ENCODE peak calls at places on chromosomes 16 and 17, in eight cellular contexts. U, H, Z, E, R, F, N and Q are unnamed samples.

GRCh38 chr16:22933173-22933572 is 119.2 kb downstream of the HS3ST2 start:
- DNase-seq in U (no peak), H (no peak), Z (no peak), E (no peak), R (no peak), F (no peak), N (no peak), Q (peak)

GRCh38 chr17:9769036-9769695 is 22.2 kb downstream of the DHRS7C start:
- DNase-seq in U (no peak), H (no peak), Z (no peak), E (no peak), R (no peak), F (no peak), N (no peak), Q (no peak)

GRCh38 chr17:50848039-50848438 is 12.7 kb downstream of the WFIKKN2 start:
- DNase-seq in U (no peak), H (no peak), Z (no peak), E (no peak), R (no peak), F (no peak), N (no peak), Q (no peak)

GRCh38 chr16:85363427-85363826 is 249.7 kb upstream of the GSE1 start:
- DNase-seq in U (no peak), H (no peak), Z (no peak), E (no peak), R (no peak), F (no peak), N (no peak), Q (no peak)

GRCh38 chr16:73735018-73735417 is 561.6 kb upstream of the PSMD7 start:
- DNase-seq in U (no peak), H (no peak), Z (no peak), E (peak), R (peak), F (peak), N (no peak), Q (peak)

GRCh38 chr17:76379275-76379641 is 5.2 kb upstream of the SPHK1 start:
- DNase-seq in U (no peak), H (no peak), Z (no peak), E (no peak), R (no peak), F (no peak), N (no peak), Q (no peak)

GRCh38 chr17:75645501-75645888 is 12.3 kb downstream of the SMIM5 start:
- DNase-seq in U (no peak), H (peak), Z (no peak), E (no peak), R (peak), F (peak), N (peak), Q (peak)

GRCh38 chr17:4035081-4035680 is 70.9 kb upstream of the ATP2A3 start:
- DNase-seq in U (no peak), H (no peak), Z (no peak), E (peak), R (no peak), F (no peak), N (no peak), Q (no peak)

GRCh38 chr16:2191446-2191706 is 5.0 kb downstream of the CASKIN1 start:
- DNase-seq in U (no peak), H (no peak), Z (no peak), E (no peak), R (no peak), F (no peak), N (no peak), Q (no peak)

GRCh38 chr16:70472786-70473433 is 18.5 kb downstream of the FCSK start:
- DNase-seq in U (peak), H (no peak), Z (no peak), E (no peak), R (no peak), F (no peak), N (no peak), Q (no peak)

GRCh38 chr17:80426671-80427326 is 11.8 kb downstream of the ENDOV start:
- DNase-seq in U (peak), H (peak), Z (peak), E (peak), R (peak), F (peak), N (peak), Q (peak)

GRCh38 chr16:81140930-81141780 is 45.0 kb upstream of the GCSH start:
- DNase-seq in U (no peak), H (peak), Z (no peak), E (no peak), R (no peak), F (no peak), N (no peak), Q (no peak)

GRCh38 chr17:80861892-80862291 is 129.7 kb upstream of the CHMP6 start:
- DNase-seq in U (peak), H (no peak), Z (peak), E (peak), R (peak), F (peak), N (no peak), Q (peak)

GRCh38 chr17:54452666-54453348 is 447.8 kb upstream of the TOM1L1 start:
- DNase-seq in U (no peak), H (no peak), Z (no peak), E (no peak), R (no peak), F (no peak), N (no peak), Q (peak)

GRCh38 chr17:42248351-42249179 is 27.6 kb downstream of the STAT5B start:
- DNase-seq in U (peak), H (no peak), Z (peak), E (peak), R (peak), F (no peak), N (peak), Q (no peak)

GRCh38 chr17:10631048-10631700 is 25.9 kb downstream of the MYH3 start:
- DNase-seq in U (no peak), H (no peak), Z (peak), E (peak), R (no peak), F (peak), N (no peak), Q (peak)

GRCh38 chr17:32693135-32693897 is 183.6 kb downstream of the MYO1D start:
- DNase-seq in U (no peak), H (no peak), Z (no peak), E (no peak), R (no peak), F (no peak), N (no peak), Q (no peak)

GRCh38 chr17:6654816-6655731 is 3.5 kb downstream of the C17orf100 start:
- DNase-seq in U (no peak), H (no peak), Z (no peak), E (no peak), R (peak), F (peak), N (peak), Q (peak)

GRCh38 chr16:80924372-80924978 is 82.2 kb downstream of the CMC2 start:
- DNase-seq in U (peak), H (peak), Z (peak), E (peak), R (peak), F (no peak), N (peak), Q (peak)

GRCh38 chr17:80650751-80651173 is 106.1 kb downstream of the RPTOR start:
- DNase-seq in U (peak), H (no peak), Z (no peak), E (no peak), R (no peak), F (no peak), N (no peak), Q (no peak)

GRCh38 chr16:2598133-2598641 is 60.4 kb downstream of the PDPK1 start:
- DNase-seq in U (peak), H (no peak), Z (no peak), E (no peak), R (no peak), F (no peak), N (no peak), Q (no peak)

GRCh38 chr17:2689411-2690164 is 22.0 kb downstream of the CLUH start:
- DNase-seq in U (peak), H (no peak), Z (no peak), E (no peak), R (no peak), F (no peak), N (no peak), Q (no peak)

GRCh38 chr16:81861503-81861902 is 82.4 kb downstream of the PLCG2 start:
- DNase-seq in U (no peak), H (no peak), Z (no peak), E (no peak), R (no peak), F (peak), N (no peak), Q (peak)

GRCh38 chr17:45284176-45285140 is 22.6 kb upstream of the SPATA32 start:
- DNase-seq in U (peak), H (no peak), Z (no peak), E (no peak), R (no peak), F (peak), N (peak), Q (no peak)

GRCh38 chr16:87713469-87714229 is 52.1 kb downstream of the KLHDC4 start:
- DNase-seq in U (no peak), H (no peak), Z (no peak), E (no peak), R (no peak), F (no peak), N (no peak), Q (no peak)

GRCh38 chr17:3890082-3890892 is 2.6 kb downstream of the CAMKK1 start:
- DNase-seq in U (peak), H (peak), Z (no peak), E (peak), R (peak), F (peak), N (peak), Q (peak)

GRCh38 chr16:24645739-24646645 is 83.5 kb upstream of the TNRC6A start:
- DNase-seq in U (no peak), H (peak), Z (no peak), E (peak), R (peak), F (peak), N (no peak), Q (peak)

GRCh38 chr16:87156195-87156594 is 161.0 kb downstream of the C16orf95 start:
- DNase-seq in U (no peak), H (no peak), Z (no peak), E (no peak), R (no peak), F (no peak), N (no peak), Q (no peak)

GRCh38 chr17:50303051-50303450 is 28.8 kb downstream of the TMEM92 start:
- DNase-seq in U (no peak), H (no peak), Z (no peak), E (no peak), R (no peak), F (no peak), N (no peak), Q (no peak)

GRCh38 chr17:45935710-45936509 is 41.6 kb downstream of the MAPT start:
- DNase-seq in U (no peak), H (no peak), Z (no peak), E (no peak), R (no peak), F (no peak), N (no peak), Q (no peak)

GRCh38 chr17:59074494-59074893 is 32.2 kb downstream of the TRIM37 start:
- DNase-seq in U (no peak), H (no peak), Z (no peak), E (peak), R (peak), F (no peak), N (no peak), Q (peak)

GRCh38 chr17:60916043-60916442 is 238.4 kb downstream of the BCAS3 start:
- DNase-seq in U (no peak), H (peak), Z (no peak), E (no peak), R (no peak), F (no peak), N (no peak), Q (no peak)

GRCh38 chr16:1674751-1675664 is 3.1 kb upstream of the JPT2 start:
- DNase-seq in U (no peak), H (no peak), Z (no peak), E (peak), R (peak), F (peak), N (no peak), Q (peak)

GRCh38 chr16:84928679-84929420 is 82.5 kb downstream of the ZDHHC7 start:
- DNase-seq in U (peak), H (no peak), Z (no peak), E (peak), R (no peak), F (peak), N (peak), Q (peak)

GRCh38 chr16:898216-898615 is 72.6 kb downstream of the LMF1 start:
- DNase-seq in U (peak), H (no peak), Z (no peak), E (no peak), R (no peak), F (no peak), N (no peak), Q (no peak)

GRCh38 chr17:58329035-58329807 is 626 bp upstream of the TSPOAP1 start:
- DNase-seq in U (no peak), H (no peak), Z (no peak), E (no peak), R (no peak), F (no peak), N (peak), Q (no peak)

DNA sequence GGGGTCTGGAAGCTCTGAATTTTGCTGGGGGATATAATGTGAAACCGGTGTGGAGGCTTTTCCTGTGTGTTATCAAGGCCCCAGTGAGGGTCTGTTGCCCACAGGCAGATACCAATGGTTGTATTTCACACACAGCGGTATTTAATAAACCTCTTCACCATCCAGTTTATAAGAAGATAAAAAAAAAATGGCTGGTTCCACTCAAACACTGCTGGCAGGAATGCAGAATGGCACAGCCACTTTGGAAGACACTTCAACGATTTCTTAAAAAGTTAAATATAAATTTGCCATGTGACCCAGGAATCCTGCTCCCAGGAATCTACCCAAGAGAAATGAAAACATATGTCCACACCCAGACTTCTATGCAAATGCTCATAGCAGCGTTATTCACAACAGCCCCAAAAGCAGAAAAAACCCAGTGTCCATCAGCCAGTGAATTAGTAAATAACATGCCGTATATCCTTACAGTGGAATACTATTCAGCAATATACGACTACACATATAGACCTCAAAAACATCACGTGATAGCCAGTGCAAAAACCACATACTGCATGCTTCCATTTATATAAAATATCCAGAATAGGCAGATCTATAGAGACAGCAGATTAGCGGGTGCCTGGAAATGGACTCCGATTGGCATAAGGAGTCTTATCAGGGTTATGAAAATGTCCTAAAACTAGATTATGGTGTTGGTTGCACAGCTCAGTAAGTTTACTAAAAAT is 38.7 kb downstream of the XYLT1 start:
- DNase-seq in U (no peak), H (no peak), Z (no peak), E (no peak), R (no peak), F (no peak), N (no peak), Q (no peak)
- TF ChIP-seq CTCF in U (peak), H (peak), Z (peak), E (peak), R (no peak), F (no peak), N (no peak), Q (no peak)

DNA sequence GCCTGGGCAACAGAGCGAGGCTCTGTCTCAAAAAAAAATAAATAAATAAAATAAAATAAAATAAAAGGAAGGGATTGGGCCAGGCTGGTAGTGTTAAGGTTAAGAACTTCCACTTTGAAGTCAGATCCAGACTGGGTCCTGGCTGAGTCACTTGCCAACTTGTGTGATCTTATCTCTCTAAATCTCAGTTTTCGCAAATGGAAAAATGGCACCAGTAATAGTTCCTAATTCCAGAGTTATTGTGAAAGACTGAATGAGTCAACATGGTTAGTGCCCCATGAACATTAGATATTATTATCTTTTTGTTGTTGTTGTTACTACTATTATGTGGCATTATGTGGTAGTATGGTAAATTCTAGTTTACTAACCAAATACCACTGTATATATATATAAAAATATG is 188.0 kb upstream of the AXIN2 start:
- DNase-seq in U (no peak), H (peak), Z (no peak), E (peak), R (peak), F (peak), N (no peak), Q (peak)
- TF ChIP-seq CTCF in U (no peak), H (no peak), Z (no peak), E (no peak), R (no peak), F (no peak), N (no peak), Q (no peak)

GRCh38 chr17:17952691-17953090 is 19.5 kb downstream of the TOM1L2 start:
- DNase-seq in U (no peak), H (no peak), Z (no peak), E (no peak), R (no peak), F (no peak), N (no peak), Q (no peak)
- TF ChIP-seq CTCF in U (no peak), H (peak), Z (no peak), E (no peak), R (no peak), F (no peak), N (no peak), Q (no peak)

GRCh38 chr16:47064775-47065174 is 79.0 kb downstream of the NETO2 start:
- DNase-seq in U (no peak), H (no peak), Z (no peak), E (no peak), R (no peak), F (no peak), N (no peak), Q (no peak)
- TF ChIP-seq CTCF in U (no peak), H (no peak), Z (no peak), E (no peak), R (no peak), F (no peak), N (no peak), Q (no peak)

GRCh38 chr17:64289652-64290051 is 26.6 kb upstream of the TEX2 start:
- DNase-seq in U (no peak), H (no peak), Z (no peak), E (no peak), R (no peak), F (no peak), N (no peak), Q (no peak)

GRCh38 chr17:64296246-64296645 is 33.2 kb upstream of the TEX2 start:
- DNase-seq in U (no peak), H (no peak), Z (no peak), E (no peak), R (no peak), F (no peak), N (no peak), Q (no peak)

GRCh38 chr17:64295146-64295545 is 32.1 kb upstream of the TEX2 start:
- DNase-seq in U (no peak), H (no peak), Z (no peak), E (no peak), R (no peak), F (no peak), N (no peak), Q (no peak)

DNA sequence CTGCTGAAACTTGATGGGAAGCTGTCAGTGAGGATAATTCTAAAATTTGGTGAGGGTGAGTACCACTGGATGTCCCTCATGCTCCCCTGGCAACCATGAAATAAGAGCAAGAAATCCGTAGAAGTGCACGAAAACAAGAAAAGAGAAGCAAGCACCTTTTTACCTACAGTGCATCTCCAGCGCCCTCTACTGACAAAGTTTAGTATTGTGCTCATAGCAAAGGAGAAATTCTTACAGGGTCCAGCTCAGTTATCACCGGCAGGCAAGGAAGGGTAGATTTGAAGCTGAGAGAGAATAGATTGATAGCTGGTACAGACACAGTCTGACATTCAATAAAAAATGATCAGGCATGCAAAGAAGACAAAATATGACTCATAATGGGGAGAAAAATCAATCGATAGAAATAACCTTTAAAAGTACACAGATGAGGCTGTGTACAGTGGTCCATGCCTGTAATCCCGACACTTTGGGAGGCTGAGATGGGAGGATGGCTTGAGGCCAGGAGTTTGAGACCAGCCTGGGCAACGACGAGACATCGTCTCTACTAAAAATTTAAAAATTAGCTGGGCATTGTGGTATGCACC is 28.3 kb upstream of the TEX2 start:
- DNase-seq in U (no peak), H (no peak), Z (no peak), E (peak), R (no peak), F (no peak), N (no peak), Q (peak)
- TF ChIP-seq CTCF in U (no peak), H (peak), Z (peak), E (peak), R (peak), F (peak), N (no peak), Q (peak)

GRCh38 chr17:40035162-40035559 is 19.0 kb downstream of the MED24 start:
- DNase-seq in U (no peak), H (no peak), Z (peak), E (peak), R (peak), F (no peak), N (no peak), Q (no peak)
- TF ChIP-seq CTCF in U (peak), H (peak), Z (peak), E (peak), R (peak), F (peak), N (peak), Q (no peak)

GRCh38 chr17:8739104-8739503 is 5.5 kb downstream of the CCDC42 start:
- DNase-seq in U (no peak), H (no peak), Z (peak), E (no peak), R (no peak), F (no peak), N (no peak), Q (no peak)

GRCh38 chr17:8742274-8742673 is 2.4 kb downstream of the CCDC42 start:
- DNase-seq in U (no peak), H (no peak), Z (no peak), E (no peak), R (no peak), F (no peak), N (no peak), Q (no peak)

GRCh38 chr17:8741771-8742170 is 2.9 kb downstream of the CCDC42 start:
- DNase-seq in U (no peak), H (no peak), Z (no peak), E (no peak), R (no peak), F (no peak), N (no peak), Q (no peak)

GRCh38 chr17:8741366-8741765 is 3.3 kb downstream of the CCDC42 start:
- DNase-seq in U (no peak), H (no peak), Z (no peak), E (no peak), R (no peak), F (no peak), N (no peak), Q (no peak)

GRCh38 chr17:8740486-8740885 is 4.2 kb downstream of the CCDC42 start:
- DNase-seq in U (no peak), H (no peak), Z (no peak), E (no peak), R (no peak), F (no peak), N (no peak), Q (no peak)
- TF ChIP-seq CTCF in U (no peak), H (no peak), Z (no peak), E (no peak), R (no peak), F (no peak), N (no peak), Q (no peak)

GRCh38 chr16:27367463-27368357 is 34.3 kb upstream of the IL21R start:
- DNase-seq in U (peak), H (peak), Z (peak), E (peak), R (peak), F (peak), N (peak), Q (peak)

GRCh38 chr16:27368358-27368722 is 33.6 kb upstream of the IL21R start:
- DNase-seq in U (no peak), H (no peak), Z (no peak), E (no peak), R (no peak), F (no peak), N (no peak), Q (no peak)

GRCh38 chr16:27365142-27366089 is 36.6 kb upstream of the IL21R start:
- DNase-seq in U (no peak), H (peak), Z (no peak), E (peak), R (peak), F (peak), N (no peak), Q (no peak)

GRCh38 chr16:27364493-27365141 is 37.4 kb upstream of the IL21R start:
- DNase-seq in U (no peak), H (no peak), Z (no peak), E (no peak), R (no peak), F (peak), N (peak), Q (peak)

GRCh38 chr16:27366687-27367462 is 35.1 kb upstream of the IL21R start:
- DNase-seq in U (no peak), H (no peak), Z (no peak), E (peak), R (no peak), F (no peak), N (no peak), Q (no peak)
- TF ChIP-seq CTCF in U (no peak), H (no peak), Z (no peak), E (no peak), R (no peak), F (no peak), N (no peak), Q (no peak)